ENCODE peak calls at places on chromosomes 5 and 9, in four cellular contexts. Y is endodermal cell, K is DMS153, B is neuronal stem cell. M is an unnamed sample.

GRCh38 chr9:73259086-73259696 is 107.5 kb downstream of the ANXA1 start:
- DNase-seq in K (no peak), Y (no peak), B (no peak), M (no peak)

GRCh38 chr9:11335011-11335410 is 722.2 kb upstream of the PTPRD start:
- DNase-seq in B (no peak), Y (no peak), K (no peak), M (no peak)

GRCh38 chr9:71647094-71647591 is 121.2 kb downstream of the CEMIP2 start:
- DNase-seq in K (peak; percentile 18), Y (peak; percentile 55), B (no peak), M (peak; percentile 12)

GRCh38 chr5:110476164-110476563 is 250.3 kb downstream of the TMEM232 start:
- DNase-seq in K (no peak), B (no peak), Y (no peak), M (no peak)

GRCh38 chr5:87746891-87747366 is 334.2 kb upstream of the CCNH start:
- DNase-seq in K (no peak), Y (no peak), B (no peak), M (no peak)

GRCh38 chr9:123702477-123702876 is 227.4 kb downstream of the DENND1A start:
- DNase-seq in B (no peak), Y (no peak), K (no peak), M (no peak)

GRCh38 chr9:90300901-90301688 is 341.5 kb downstream of the DIRAS2 start:
- DNase-seq in K (peak; percentile 62), B (no peak), Y (no peak), M (peak; percentile 44)

GRCh38 chr5:120314201-120314600 is 149.9 kb upstream of the PRR16 start:
- DNase-seq in B (no peak), K (no peak), Y (no peak), M (no peak)

GRCh38 chr9:22037954-22038690 is 29.0 kb upstream of the CDKN2B start:
- DNase-seq in B (no peak), K (no peak), Y (no peak), M (no peak)

GRCh38 chr9:81613002-81613750 is 76.2 kb downstream of the TLE1 start:
- DNase-seq in K (no peak), B (no peak), Y (no peak), M (no peak)

GRCh38 chr9:90645721-90646120 is 3.1 kb upstream of the DIRAS2 start:
- DNase-seq in Y (no peak), B (no peak), K (peak; percentile 18), M (no peak)

GRCh38 chr5:115770466-115770865 is 46.0 kb downstream of the CDO1 start:
- DNase-seq in B (peak; percentile 11), Y (peak; percentile 82), K (no peak), M (no peak)

GRCh38 chr5:32854473-32854872 is 143.4 kb downstream of the NPR3 start:
- DNase-seq in B (no peak), Y (no peak), K (no peak), M (no peak)

GRCh38 chr5:14331377-14331776 is 188.2 kb downstream of the TRIO start:
- DNase-seq in B (no peak), Y (no peak), K (no peak), M (no peak)

M was measured in 8988T.